ENCODE peak calls at places on chromosomes 6 and 20, in ten cellular contexts. B is left ventricle myocardium inferior, A is osteocyte, Q is breast epithelium, W is WERI-Rb-1, T is gastrocnemius medialis, N is mammary epithelial cell, V is SK-N-SH, Z is progenitor cell of endocrine pancreas, X is body of pancreas. C is an unnamed sample.

GRCh38 chr20:54115172-54115854 is 44.9 kb upstream of the BCAS1 start:
- DNase-seq in B (no peak), W (no peak), N (no peak), X (no peak), A (no peak), Z (no peak), V (no peak), Q (no peak), T (no peak), C (no peak)

GRCh38 chr6:7402746-7403145 is 13.1 kb downstream of the RIOK1 start:
- DNase-seq in Q (no peak), V (no peak), B (no peak), W (no peak), T (no peak), A (no peak), X (no peak), Z (no peak), N (no peak), C (no peak)

GRCh38 chr20:14404515-14404914 is 67.1 kb upstream of the FLRT3 start:
- DNase-seq in Z (no peak), N (no peak), Q (no peak), B (no peak), A (no peak), W (no peak), X (no peak), T (no peak), V (no peak), C (no peak)

GRCh38 chr20:33687370-33687915 is 1.3 kb upstream of the E2F1 start:
- DNase-seq in Q (no peak), W (no peak), T (no peak), N (no peak), Z (no peak), X (no peak), A (no peak), B (no peak), V (no peak), C (no peak)

GRCh38 chr6:15308445-15309213 is 62.8 kb downstream of the JARID2 start:
- DNase-seq in A (no peak), W (no peak), B (no peak), Z (no peak), N (no peak), X (no peak), Q (no peak), V (peak), T (no peak), C (no peak)

GRCh38 chr20:5996765-5997164 is 46.3 kb downstream of the MCM8 start:
- DNase-seq in Q (no peak), T (no peak), B (no peak), N (no peak), Z (no peak), A (no peak), W (no peak), V (no peak), X (no peak), C (peak)

GRCh38 chr6:165800337-165800736 is 137.3 kb upstream of the PDE10A start:
- DNase-seq in N (no peak), Q (no peak), V (no peak), Z (no peak), B (no peak), T (no peak), X (no peak), W (no peak), A (no peak), C (no peak)

GRCh38 chr6:3960754-3961361 is 111.7 kb downstream of the FAM50B start:
- DNase-seq in Z (no peak), N (peak), Q (no peak), X (no peak), W (no peak), A (no peak), V (no peak), B (no peak), T (peak), C (no peak)

GRCh38 chr6:34490390-34491090 is 24.7 kb downstream of the PACSIN1 start:
- DNase-seq in T (peak), V (no peak), B (no peak), W (peak), Q (no peak), X (no peak), A (no peak), N (no peak), Z (no peak), C (no peak)

GRCh38 chr20:36259177-36259835 is 23.0 kb downstream of the AAR2 start:
- DNase-seq in B (no peak), Z (no peak), W (no peak), T (no peak), X (no peak), N (no peak), Q (no peak), V (no peak), A (no peak), C (no peak)

GRCh38 chr6:5325173-5325572 is 63.9 kb downstream of the FARS2 start:
- DNase-seq in Z (no peak), V (no peak), Q (no peak), B (no peak), X (no peak), T (no peak), N (peak), A (no peak), W (no peak), C (no peak)

GRCh38 chr6:33752139-33753015 is 5.7 kb upstream of the IP6K3 start:
- DNase-seq in W (peak), Q (no peak), B (no peak), V (no peak), N (peak), A (no peak), X (no peak), T (peak), Z (no peak), C (no peak)

GRCh38 chr6:41578714-41579610 is 32.8 kb downstream of the FOXP4 start:
- DNase-seq in Z (no peak), Q (no peak), W (peak), T (no peak), V (peak), A (no peak), X (no peak), N (no peak), B (no peak), C (no peak)

GRCh38 chr6:43120938-43121913 is 45.1 kb downstream of the PTK7 start:
- DNase-seq in A (peak), N (peak), V (no peak), W (peak), X (peak), B (peak), Q (peak), T (peak), Z (no peak), C (no peak)

GRCh38 chr6:36340671-36341454 is 4.2 kb upstream of the BNIP5 start:
- DNase-seq in Q (peak), T (peak), A (peak), N (peak), Z (peak), W (peak), X (peak), V (peak), B (peak), C (peak)

GRCh38 chr6:69416739-69417138 is 380.1 kb downstream of the LMBRD1 start:
- DNase-seq in X (no peak), Z (no peak), B (no peak), A (no peak), W (no peak), N (no peak), V (no peak), Q (no peak), T (no peak), C (no peak)

GRCh38 chr6:107355659-107356058 is 103.7 kb downstream of the PDSS2 start:
- DNase-seq in A (no peak), X (no peak), N (no peak), Q (no peak), T (peak), B (peak), Z (no peak), V (no peak), W (no peak), C (no peak)

GRCh38 chr20:46117704-46118467 is at the start of gene CD40:
- DNase-seq in W (no peak), A (no peak), B (peak), V (peak), Q (peak), T (peak), X (peak), Z (peak), N (no peak), C (peak)

GRCh38 chr20:47220161-47220582 is 136.3 kb downstream of the ZMYND8 start:
- DNase-seq in Z (no peak), V (peak), A (no peak), X (peak), T (no peak), W (peak), B (no peak), N (no peak), Q (no peak), C (peak)

GRCh38 chr6:113539202-113539601 is 317.9 kb upstream of the MARCKS start:
- DNase-seq in W (no peak), Z (no peak), A (no peak), B (no peak), N (no peak), Q (no peak), T (no peak), X (no peak), V (no peak), C (no peak)

GRCh38 chr6:155373276-155373675 is 59.0 kb upstream of the TFB1M start:
- DNase-seq in T (no peak), Q (no peak), Z (no peak), W (no peak), B (no peak), V (no peak), N (no peak), A (no peak), X (no peak), C (no peak)

GRCh38 chr6:29733057-29733456 is 9.8 kb downstream of the HLA-F start:
- DNase-seq in Z (no peak), Q (no peak), A (no peak), X (no peak), W (no peak), V (no peak), B (no peak), N (no peak), T (no peak), C (no peak)

GRCh38 chr20:7285918-7286556 is 518.6 kb downstream of the BMP2 start:
- DNase-seq in Z (peak), W (peak), B (peak), T (peak), X (peak), V (peak), Q (peak), N (peak), A (peak), C (no peak)

GRCh38 chr20:44861547-44862006 is 23.9 kb upstream of the YWHAB start:
- DNase-seq in Q (no peak), Z (no peak), T (peak), V (no peak), W (no peak), A (peak), B (no peak), X (no peak), N (peak), C (no peak)

GRCh38 chr6:22519237-22519636 is 50.1 kb upstream of the HDGFL1 start:
- DNase-seq in X (no peak), W (no peak), A (no peak), Q (no peak), Z (no peak), V (no peak), T (no peak), B (no peak), N (no peak), C (no peak)
- TF ChIP-seq CTCF in X (no peak), W (peak), A (no peak), Q (no peak), Z (no peak), V (no peak), T (no peak), B (no peak), N (no peak), C (no peak)

GRCh38 chr6:21590345-21590744 is 3.2 kb upstream of the SOX4 start:
- DNase-seq in A (no peak), T (no peak), X (no peak), B (no peak), W (no peak), Z (no peak), N (no peak), Q (no peak), V (no peak), C (no peak)
- TF ChIP-seq CTCF in A (peak), T (no peak), X (no peak), B (no peak), W (no peak), Z (no peak), N (no peak), Q (no peak), V (peak), C (no peak)

GRCh38 chr6:46677314-46677654 is 10.4 kb upstream of the TDRD6 start:
- DNase-seq in N (no peak), Q (no peak), X (no peak), V (no peak), T (no peak), W (no peak), A (no peak), Z (no peak), B (no peak), C (no peak)
- TF ChIP-seq CTCF in N (peak), Q (no peak), X (no peak), V (peak), T (no peak), W (peak), A (peak), Z (peak), B (peak), C (no peak)

DNA sequence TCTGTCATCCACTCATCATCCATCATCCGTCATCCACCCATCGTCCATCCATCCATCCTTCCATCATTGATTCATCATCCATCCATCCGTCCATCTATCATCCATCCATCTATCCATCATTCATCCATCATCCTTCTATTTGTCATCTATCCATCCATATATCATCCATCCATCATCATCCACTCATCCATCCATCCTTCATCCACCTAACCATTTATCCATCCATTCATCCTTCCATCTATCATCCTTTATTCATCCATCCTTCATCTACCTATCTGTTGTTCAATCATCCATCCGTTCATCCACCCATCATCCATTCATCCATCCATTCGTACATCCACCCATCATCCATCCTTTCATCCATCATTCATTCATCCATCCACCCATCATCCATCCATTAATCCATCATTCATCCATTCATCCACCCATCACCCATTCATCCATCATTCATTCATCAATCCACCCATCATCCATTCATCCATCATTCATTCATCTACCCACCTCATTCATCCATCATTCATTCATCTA is 266.4 kb downstream of the CDH4 start:
- DNase-seq in T (no peak), V (no peak), W (no peak), Z (no peak), X (no peak), B (no peak), A (no peak), N (no peak), Q (no peak), C (no peak)
- TF ChIP-seq CTCF in T (no peak), V (no peak), W (no peak), Z (no peak), X (no peak), B (no peak), A (no peak), N (no peak), Q (no peak), C (no peak)

GRCh38 chr6:161918154-161918553 is 644.3 kb upstream of the AGPAT4 start:
- DNase-seq in V (no peak), Q (no peak), B (no peak), X (no peak), N (no peak), Z (no peak), W (no peak), T (no peak), A (no peak), C (no peak)

GRCh38 chr6:161915456-161915964 is 641.6 kb upstream of the AGPAT4 start:
- DNase-seq in A (no peak), W (no peak), Q (no peak), N (no peak), X (no peak), T (no peak), V (no peak), Z (no peak), B (no peak), C (no peak)

GRCh38 chr6:161919711-161920110 is 645.9 kb upstream of the AGPAT4 start:
- DNase-seq in B (no peak), X (no peak), V (no peak), N (peak), Q (no peak), Z (no peak), T (no peak), W (no peak), A (no peak), C (no peak)

GRCh38 chr6:161918608-161919205 is 644.8 kb upstream of the AGPAT4 start:
- DNase-seq in A (no peak), Q (no peak), Z (no peak), X (no peak), B (no peak), N (no peak), V (no peak), W (no peak), T (no peak), C (no peak)

DNA sequence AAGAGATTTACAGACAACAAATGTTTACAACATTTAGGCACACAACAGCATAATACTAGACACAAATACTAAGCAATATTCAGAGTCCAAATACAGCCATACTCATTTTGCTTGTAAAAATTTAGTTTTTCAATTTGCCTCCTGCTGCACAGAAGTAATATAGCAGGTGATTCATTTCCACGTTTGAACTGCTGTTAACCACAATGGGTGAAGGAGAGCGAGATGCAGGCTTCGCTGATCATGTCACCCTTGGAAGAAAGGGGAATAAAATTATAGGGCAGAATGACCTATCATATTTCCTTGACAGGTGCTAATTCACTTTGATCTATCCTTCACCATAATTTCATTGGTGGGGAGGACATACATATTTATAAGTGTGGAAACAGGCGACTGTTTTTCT is 643.8 kb upstream of the AGPAT4 start:
- DNase-seq in Z (no peak), X (no peak), Q (no peak), N (no peak), B (no peak), A (no peak), V (no peak), W (no peak), T (no peak), C (no peak)
- TF ChIP-seq CTCF in Z (peak), X (no peak), Q (no peak), N (no peak), B (no peak), A (peak), V (no peak), W (no peak), T (no peak), C (no peak)